ENCODE peak calls at places on chromosomes 6 and 20, in seven cellular contexts. K is DND-41, J is OCI-M1, C is GM23338, L is GM18507, Z is A549, T is NCI-H2029. W is an unnamed sample.

GRCh38 chr6:135162678-135163439 is 18.2 kb upstream of the MYB start:
- DNase-seq in K (peak; percentile 48), J (peak; percentile 89), C (peak; percentile 86), L (no peak), Z (peak; percentile 65), T (no peak), W (no peak)

GRCh38 chr6:53725791-53726575 is 60.4 kb upstream of the KLHL31 start:
- DNase-seq in K (peak; percentile 83), J (peak; percentile 89), C (peak; percentile 88), L (peak; percentile 67), Z (peak; percentile 74), T (peak; percentile 66), W (peak; percentile 58)

GRCh38 chr6:44940367-44940766 is 387.8 kb upstream of the RUNX2 start:
- DNase-seq in K (no peak), J (no peak), C (no peak), L (no peak), Z (no peak), T (no peak), W (no peak)

GRCh38 chr20:3203315-3204123 is 963 bp downstream of the DDRGK1 start:
- DNase-seq in K (no peak), J (peak; percentile 75), C (peak; percentile 56), L (peak; percentile 29), Z (no peak), T (peak; percentile 66), W (peak; percentile 51)

GRCh38 chr6:122673345-122673961 is 63.2 kb downstream of the PKIB start:
- DNase-seq in K (no peak), J (peak; percentile 65), C (no peak), L (no peak), Z (no peak), T (no peak), W (no peak)

GRCh38 chr6:152124432-152125074 is 317.1 kb downstream of the ESR1 start:
- DNase-seq in K (no peak), J (peak; percentile 76), C (peak; percentile 62), L (peak; percentile 25), Z (peak; percentile 56), T (no peak), W (no peak)

GRCh38 chr6:11288065-11288464 is 55.6 kb upstream of the NEDD9 start:
- DNase-seq in K (no peak), J (no peak), C (no peak), L (no peak), Z (no peak), T (peak; percentile 91), W (no peak)

GRCh38 chr20:17825949-17826843 is 126.4 kb downstream of the BANF2 start:
- DNase-seq in K (no peak), J (no peak), C (no peak), L (peak; percentile 69), Z (no peak), T (no peak), W (peak; percentile 69)

GRCh38 chr20:32468860-32469259 is 110.7 kb downstream of the ASXL1 start:
- DNase-seq in K (no peak), J (no peak), C (no peak), L (no peak), Z (no peak), T (no peak), W (no peak)

GRCh38 chr6:148358196-148358785 is 15.7 kb downstream of the SASH1 start:
- DNase-seq in K (no peak), J (no peak), C (no peak), L (no peak), Z (no peak), T (no peak), W (no peak)

W was measured in GM12891.